ENCODE peak calls at places on chromosomes 3 and 15, in nine cellular contexts. K is esophagus squamous epithelium, J is tibial nerve, Z is IMR-90, Q is HepG2, P is spleen, I is endothelial cell of umbilical vein, L is gastrocnemius medialis, H is Peyer's patch. F is an unnamed sample.

GRCh38 chr15:70165811-70166284 is 68.1 kb upstream of the TLE3 start:
- DNase-seq in Z (no peak), K (no peak), L (peak), H (no peak), J (no peak), I (peak), Q (no peak), P (no peak), F (peak)

GRCh38 chr15:90132437-90132836 is 30.2 kb upstream of the IDH2 start:
- DNase-seq in P (peak), L (no peak), Z (no peak), I (no peak), J (no peak), Q (no peak), H (no peak), K (no peak), F (no peak)

GRCh38 chr3:193640165-193640706 is 47.2 kb downstream of the OPA1 start:
- DNase-seq in Q (no peak), H (no peak), Z (no peak), L (no peak), J (no peak), K (no peak), I (no peak), P (no peak), F (no peak)

GRCh38 chr15:91318976-91319714 is 219.1 kb downstream of the SV2B start:
- DNase-seq in Q (no peak), I (no peak), Z (no peak), H (no peak), J (no peak), L (no peak), P (no peak), K (no peak), F (peak)

GRCh38 chr15:50302581-50302980 is 37.1 kb upstream of the HDC start:
- DNase-seq in P (no peak), Q (no peak), Z (no peak), H (no peak), L (no peak), K (no peak), J (no peak), I (no peak), F (no peak)

GRCh38 chr3:31311571-31311970 is 221.2 kb upstream of the STT3B start:
- DNase-seq in Q (no peak), H (no peak), P (no peak), I (no peak), Z (no peak), K (no peak), L (no peak), J (no peak), F (no peak)

GRCh38 chr3:58536501-58537411 is at the start of gene ACOX2:
- DNase-seq in K (no peak), I (peak), Z (peak), P (no peak), L (peak), Q (no peak), H (no peak), J (peak), F (peak)

GRCh38 chr15:51874751-51875644 is 45.5 kb downstream of the TMOD3 start:
- DNase-seq in Q (peak), J (peak), P (no peak), K (no peak), I (peak), L (peak), H (no peak), Z (peak), F (no peak)

GRCh38 chr3:188595890-188596376 is 442.0 kb downstream of the LPP start:
- DNase-seq in P (no peak), Z (peak), L (no peak), I (no peak), K (no peak), J (no peak), Q (no peak), H (no peak), F (no peak)

GRCh38 chr15:63939531-63940130 is 105.9 kb upstream of the HERC1 start:
- DNase-seq in L (peak), H (peak), Q (peak), J (peak), P (no peak), I (peak), Z (peak), K (no peak), F (peak)

GRCh38 chr3:142366434-142366833 is 81.4 kb downstream of the XRN1 start:
- DNase-seq in K (no peak), J (no peak), L (no peak), Q (peak), Z (no peak), P (no peak), H (no peak), I (peak), F (no peak)

GRCh38 chr3:123741058-123741511 is 143.0 kb downstream of the MYLK start:
- DNase-seq in I (no peak), L (no peak), Z (peak), Q (no peak), K (no peak), H (no peak), P (no peak), J (no peak), F (no peak)

GRCh38 chr3:47407896-47408838 is 27.3 kb downstream of the PTPN23 start:
- DNase-seq in I (no peak), H (no peak), L (no peak), Z (no peak), K (no peak), J (no peak), Q (no peak), P (no peak), F (peak)

GRCh38 chr3:197302696-197303341 is 4.4 kb upstream of the DLG1 start:
- DNase-seq in P (no peak), Z (peak), L (no peak), J (no peak), I (no peak), H (no peak), K (no peak), Q (peak), F (no peak)

GRCh38 chr3:44104668-44105321 is 136.9 kb upstream of the TOPAZ1 start:
- DNase-seq in L (no peak), H (no peak), P (no peak), Z (peak), Q (no peak), K (no peak), J (no peak), I (no peak), F (no peak)

GRCh38 chr15:78195735-78196201 is 38.6 kb downstream of the ACSBG1 start:
- DNase-seq in P (peak), I (peak), Q (peak), Z (no peak), H (peak), K (no peak), J (no peak), L (no peak), F (peak)

GRCh38 chr15:56365075-56365711 is at the start of gene TEX9:
- DNase-seq in I (peak), Z (peak), J (peak), L (peak), P (peak), K (peak), H (peak), Q (peak), F (peak)

GRCh38 chr3:159620873-159621272 is 367.8 kb upstream of the IL12A start:
- DNase-seq in Z (peak), J (no peak), K (no peak), P (no peak), H (no peak), I (peak), L (no peak), Q (no peak), F (no peak)

GRCh38 chr15:42102646-42103235 is 8.4 kb upstream of the PLA2G4D start:
- DNase-seq in H (no peak), K (no peak), J (no peak), I (peak), Q (no peak), Z (peak), P (peak), L (no peak), F (no peak)

GRCh38 chr3:28860307-28860706 is 420.6 kb upstream of the RBMS3 start:
- DNase-seq in Q (no peak), J (peak), I (no peak), L (peak), K (no peak), H (no peak), P (no peak), Z (no peak), F (peak)

GRCh38 chr15:40901053-40901443 is 6.8 kb downstream of the VPS18 start:
- DNase-seq in H (no peak), I (no peak), Z (no peak), K (no peak), J (no peak), P (no peak), Q (no peak), L (no peak), F (no peak)

GRCh38 chr15:61527836-61528589 is 298.9 kb upstream of the RORA start:
- DNase-seq in K (no peak), Q (no peak), P (no peak), J (no peak), I (peak), Z (no peak), L (no peak), H (no peak), F (no peak)
- H3K4me3 ChIP-seq in K (no peak), Q (no peak), P (no peak), J (no peak), I (no peak), Z (no peak), L (no peak), H (no peak), F (no peak)

GRCh38 chr15:67092726-67093125 is 27.3 kb downstream of the SMAD3 start:
- DNase-seq in Z (no peak), K (no peak), P (no peak), H (no peak), L (no peak), I (no peak), Q (no peak), J (no peak), F (no peak)

GRCh38 chr15:67091073-67091965 is 25.9 kb downstream of the SMAD3 start:
- DNase-seq in Z (peak), I (peak), K (no peak), Q (no peak), L (peak), H (peak), J (no peak), P (peak), F (peak)

GRCh38 chr15:67091966-67092677 is 26.7 kb downstream of the SMAD3 start:
- DNase-seq in P (no peak), K (no peak), Q (no peak), I (no peak), H (no peak), J (no peak), L (no peak), Z (no peak), F (no peak)

GRCh38 chr15:67094001-67094826 is 28.8 kb downstream of the SMAD3 start:
- DNase-seq in K (no peak), Q (no peak), Z (no peak), I (no peak), H (no peak), P (peak), L (no peak), J (no peak), F (no peak)

DNA sequence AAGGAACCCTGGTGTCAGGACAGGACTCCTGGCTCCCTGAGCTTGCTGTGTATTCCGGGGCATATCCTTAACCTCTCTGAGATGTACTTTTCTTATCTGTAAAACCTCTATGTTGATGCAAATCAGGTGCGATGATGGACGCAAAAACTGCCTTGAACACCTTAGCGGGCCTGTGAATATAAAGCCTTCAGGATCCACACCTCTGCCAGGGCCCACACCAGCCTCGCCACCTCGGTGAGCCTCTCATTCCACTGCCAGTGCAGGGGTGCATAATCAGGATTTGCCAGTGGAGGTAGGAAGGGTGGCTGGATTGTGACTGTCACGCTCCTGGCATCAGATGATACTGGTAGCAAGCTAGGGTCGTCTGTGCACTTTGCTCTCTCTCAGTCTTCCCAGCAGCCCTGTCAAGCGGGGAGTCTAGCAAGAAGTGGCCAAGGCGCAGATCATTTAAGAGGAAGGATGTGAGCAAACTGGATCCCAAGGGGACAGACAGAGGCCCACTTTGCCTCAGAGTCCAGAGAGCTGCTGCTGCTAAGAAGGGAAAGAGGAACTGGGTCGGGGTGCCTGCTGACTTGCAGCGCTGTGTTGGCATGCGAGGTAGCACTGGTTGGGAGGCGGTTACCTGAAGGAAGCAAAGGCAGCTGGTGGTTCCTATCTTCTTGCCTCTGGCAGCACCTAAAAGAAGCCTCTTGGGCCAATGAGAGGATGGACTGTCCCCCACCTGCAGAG is 27.9 kb downstream of the SMAD3 start:
- DNase-seq in L (no peak), P (peak), Q (no peak), K (peak), H (peak), I (no peak), Z (no peak), J (peak), F (no peak)
- TF ChIP-seq POLR2A in L (no peak), P (no peak), Q (no peak), K (no peak), H (no peak), I (no peak), Z (no peak), J (no peak), F (no peak)

DNA sequence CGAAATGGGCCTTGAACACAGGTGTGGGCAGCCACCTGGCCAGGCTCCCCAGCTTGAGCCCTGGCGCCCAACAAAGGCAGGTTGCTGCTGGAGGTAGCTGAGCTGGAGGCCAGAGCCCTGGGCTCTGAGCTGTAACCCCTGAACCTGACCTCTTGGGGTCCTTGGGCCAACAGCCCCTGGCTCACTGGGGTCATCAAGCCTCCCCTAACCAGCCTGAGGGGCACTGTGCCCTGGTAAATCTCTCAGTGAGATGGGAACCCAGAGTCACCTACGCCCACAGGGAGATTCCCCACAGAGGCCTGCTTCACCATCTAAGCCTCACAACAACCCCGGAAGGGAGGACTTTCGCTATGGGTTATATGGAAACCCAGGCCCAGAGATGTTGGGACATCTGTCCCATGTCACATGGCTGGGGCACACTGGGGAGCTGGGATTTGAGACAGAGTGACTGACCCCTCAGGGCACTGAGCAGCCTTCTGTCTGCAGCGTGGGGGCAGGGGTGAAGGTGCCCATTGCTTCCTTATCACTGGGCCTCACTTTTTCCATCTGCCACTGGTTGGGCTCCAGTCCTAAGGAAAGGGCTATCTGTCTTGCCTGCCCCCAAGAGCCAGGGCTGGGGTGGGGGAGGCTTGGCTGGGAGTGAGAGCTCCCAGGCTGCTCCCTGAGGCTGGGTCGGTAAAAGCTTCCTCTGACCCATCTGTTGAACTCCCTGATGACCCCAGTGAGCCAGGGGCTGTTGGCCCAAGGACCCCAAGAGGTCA is 59.1 kb downstream of the IQSEC1 start:
- DNase-seq in I (no peak), Z (no peak), K (no peak), J (no peak), P (peak), Q (no peak), H (peak), L (no peak), F (no peak)
- H3K4me3 ChIP-seq in I (no peak), Z (no peak), K (no peak), J (no peak), P (peak), Q (no peak), H (no peak), L (no peak), F (no peak)

DNA sequence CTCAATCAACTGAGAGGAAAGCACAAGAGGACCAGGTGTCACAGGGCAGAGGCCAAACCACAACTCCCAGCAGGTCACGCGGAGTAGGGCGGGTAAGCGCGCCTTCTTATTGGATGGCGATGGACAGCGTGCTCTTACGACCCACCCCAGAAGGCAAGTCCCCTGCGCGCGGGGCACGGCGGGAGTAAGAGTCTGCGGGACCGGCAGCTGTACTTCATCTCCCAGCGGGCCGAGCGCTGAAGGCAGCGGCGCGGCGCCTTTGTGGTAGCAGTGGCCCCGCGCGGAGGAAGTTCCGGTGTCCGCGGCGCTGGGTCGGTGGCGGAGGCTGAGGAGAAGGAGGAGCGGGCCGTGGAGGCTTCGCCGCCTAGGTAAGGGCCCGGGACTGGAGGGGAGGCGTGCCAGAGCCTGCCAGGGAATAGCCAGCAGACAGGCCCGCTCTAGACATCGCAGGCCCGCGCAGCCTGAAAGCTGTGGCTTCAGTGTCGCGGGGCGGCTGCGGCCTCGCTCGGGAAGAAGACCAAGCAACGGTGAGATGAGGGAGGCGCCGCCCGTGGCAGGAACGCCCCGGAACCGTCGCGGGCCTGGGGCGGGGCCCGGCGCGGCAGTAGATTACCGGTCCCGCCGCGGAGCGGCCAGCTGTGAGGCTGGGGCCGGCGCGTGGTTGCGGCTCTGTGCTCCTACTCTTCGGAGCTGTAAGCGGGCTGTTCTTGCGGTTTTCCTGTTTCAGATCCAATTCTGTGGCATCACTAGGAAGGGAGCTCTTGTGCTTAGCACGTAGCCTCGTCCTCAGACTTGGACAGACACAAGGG is at the start of gene RBM6:
- DNase-seq in L (peak), Q (peak), H (peak), Z (peak), K (peak), J (peak), I (peak), P (peak), F (peak)
- TF ChIP-seq POLR2A in L (peak), Q (peak), H (peak), Z (peak), K (peak), J (peak), I (peak), P (peak), F (peak)

GRCh38 chr3:189674249-189674913 is 43.2 kb downstream of the TP63 start:
- DNase-seq in P (no peak), J (no peak), H (no peak), L (no peak), Z (no peak), K (no peak), Q (no peak), I (no peak), F (no peak)
- H3K4me3 ChIP-seq in P (no peak), J (no peak), H (no peak), L (no peak), Z (no peak), K (no peak), Q (no peak), I (no peak), F (no peak)

GRCh38 chr15:29942548-29942947 is 120.3 kb upstream of the TJP1 start:
- DNase-seq in Z (no peak), H (no peak), L (no peak), Q (no peak), J (no peak), I (no peak), K (no peak), P (no peak), F (no peak)
- TF ChIP-seq POLR2A in Z (no peak), H (no peak), L (no peak), Q (no peak), J (no peak), I (no peak), K (no peak), P (no peak), F (no peak)